ENCODE peak calls at places on chromosomes 2 and 18, in eight cellular contexts. Z is CD4-positive, CD25-positive, alpha-beta regulatory T cell; G is GM23338; T is left ventricle myocardium inferior; X is hepatocyte; J is heart right ventricle; D is neuronal stem cell; B is esophagus squamous epithelium. R is an unnamed sample.

GRCh38 chr2:1940660-1941059 is 196.3 kb upstream of the PXDN start:
- DNase-seq in Z (no peak), G (no peak), T (peak; percentile 75), X (no peak), J (peak; percentile 55), D (no peak), B (no peak), R (no peak)

GRCh38 chr2:68292108-68292710 is 27.5 kb downstream of the CNRIP1 start:
- DNase-seq in Z (peak; percentile 30), G (peak; percentile 71), T (no peak), X (peak; percentile 48), J (no peak), D (no peak), B (no peak), R (no peak)

GRCh38 chr18:2089416-2089815 is 481.9 kb downstream of the METTL4 start:
- DNase-seq in Z (no peak), G (no peak), T (no peak), X (no peak), J (no peak), D (no peak), B (no peak), R (no peak)

GRCh38 chr2:147913701-147914480 is 69.1 kb downstream of the ACVR2A start:
- DNase-seq in Z (no peak), G (no peak), T (no peak), X (no peak), J (no peak), D (no peak), B (no peak), R (no peak)

GRCh38 chr2:127191331-127192219 is 28.5 kb downstream of the CYP27C1 start:
- DNase-seq in Z (no peak), G (no peak), T (no peak), X (no peak), J (no peak), D (no peak), B (no peak), R (no peak)

GRCh38 chr18:11119962-11120361 is 29.4 kb downstream of the PIEZO2 start:
- DNase-seq in Z (no peak), G (no peak), T (no peak), X (peak; percentile 56), J (no peak), D (no peak), B (no peak), R (no peak)

GRCh38 chr2:137659616-137660015 is 304.7 kb upstream of the HNMT start:
- DNase-seq in Z (no peak), G (peak; percentile 12), T (no peak), X (peak; percentile 65), J (no peak), D (no peak), B (no peak), R (no peak)

GRCh38 chr2:240064898-240065297 is 11.6 kb upstream of the OR6B3 start:
- DNase-seq in Z (no peak), G (no peak), T (no peak), X (no peak), J (no peak), D (no peak), B (no peak), R (no peak)

GRCh38 chr2:214358506-214358905 is 52.3 kb upstream of the VWC2L start:
- DNase-seq in Z (no peak), G (peak; percentile 15), T (no peak), X (no peak), J (no peak), D (no peak), B (no peak), R (no peak)

GRCh38 chr2:9554841-9555337 is 741 bp downstream of the ADAM17 start:
- DNase-seq in Z (peak; percentile 24), G (peak; percentile 67), T (no peak), X (peak; percentile 83), J (peak; percentile 47), D (no peak), B (no peak), R (peak; percentile 8)

GRCh38 chr2:223528036-223528435 is 74.1 kb downstream of the SCG2 start:
- DNase-seq in Z (no peak), G (no peak), T (no peak), X (no peak), J (no peak), D (no peak), B (no peak), R (no peak)

DNA sequence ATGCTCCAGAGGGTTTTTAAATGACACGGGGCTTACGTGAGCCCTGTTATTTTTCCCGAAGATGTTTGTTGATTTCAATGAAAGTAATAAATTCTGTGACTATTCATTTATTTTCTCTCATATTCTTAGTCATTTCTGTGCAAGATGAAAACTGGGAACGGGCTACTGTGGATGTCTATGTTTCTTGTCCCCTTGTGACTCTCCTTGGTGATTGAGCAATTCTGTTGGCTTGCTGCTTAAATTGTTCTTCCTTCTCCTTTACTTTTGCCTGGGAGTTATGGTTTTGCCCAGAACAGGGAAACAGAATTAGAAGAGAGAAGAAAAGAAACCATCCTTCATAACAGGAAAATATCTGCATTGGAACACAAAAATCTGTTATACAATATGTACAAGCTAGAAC is 508.2 kb upstream of the DSEL start:
- DNase-seq in Z (no peak), G (no peak), T (no peak), X (no peak), J (no peak), D (no peak), B (no peak), R (no peak)
- H3K4me3 ChIP-seq in Z (no peak overlapping the region), G (no peak overlapping the region), T (no peak overlapping the region), X (no peak overlapping the region), J (no peak overlapping the region), D (no peak overlapping the region), B (no peak overlapping the region), R (no peak overlapping the region)

DNA sequence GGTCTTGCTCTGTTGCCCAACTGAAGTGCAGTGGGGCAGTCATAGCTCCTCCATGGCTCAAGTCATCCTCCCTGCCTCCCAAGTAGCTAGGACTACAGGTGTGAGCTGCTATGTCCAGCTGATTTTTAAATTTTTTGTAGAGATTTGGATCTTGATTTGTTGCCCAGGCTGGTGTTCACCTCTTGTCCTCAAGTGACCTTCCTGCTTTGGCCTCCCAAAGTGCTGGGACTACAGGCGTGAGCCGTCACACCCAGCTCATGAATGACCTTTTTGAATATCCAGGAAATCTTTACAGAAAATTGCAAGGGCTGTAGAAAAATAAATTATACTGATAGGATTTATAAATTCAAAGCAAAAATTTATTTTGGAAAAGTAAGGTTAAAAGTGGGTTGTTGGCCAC is 17.4 kb downstream of the ACTR3 start:
- DNase-seq in Z (no peak), G (no peak), T (no peak), X (no peak), J (no peak), D (no peak), B (no peak), R (no peak)
- H3K4me1 ChIP-seq in Z (peaks cover 86% of the 10 kb centered on the region), G (peaks cover 51% of the 10 kb centered on the region), T (peaks cover 74% of the 10 kb centered on the region), X (no peaks in the 10 kb centered on the region), J (peaks cover 93% of the 10 kb centered on the region), D (no peaks in the 10 kb centered on the region), B (no peaks in the 10 kb centered on the region), R (peaks cover 49% of the 10 kb centered on the region)

GRCh38 chr2:183903026-183903425 is 695.3 kb upstream of the ZNF804A start:
- DNase-seq in Z (no peak), G (no peak), T (no peak), X (no peak), J (no peak), D (no peak), B (no peak), R (no peak)
- H3K4me3 ChIP-seq in Z (no peak overlapping the region), G (no peak overlapping the region), T (no peak overlapping the region), X (no peak overlapping the region), J (no peak overlapping the region), D (no peak overlapping the region), B (no peak overlapping the region), R (no peak overlapping the region)

DNA sequence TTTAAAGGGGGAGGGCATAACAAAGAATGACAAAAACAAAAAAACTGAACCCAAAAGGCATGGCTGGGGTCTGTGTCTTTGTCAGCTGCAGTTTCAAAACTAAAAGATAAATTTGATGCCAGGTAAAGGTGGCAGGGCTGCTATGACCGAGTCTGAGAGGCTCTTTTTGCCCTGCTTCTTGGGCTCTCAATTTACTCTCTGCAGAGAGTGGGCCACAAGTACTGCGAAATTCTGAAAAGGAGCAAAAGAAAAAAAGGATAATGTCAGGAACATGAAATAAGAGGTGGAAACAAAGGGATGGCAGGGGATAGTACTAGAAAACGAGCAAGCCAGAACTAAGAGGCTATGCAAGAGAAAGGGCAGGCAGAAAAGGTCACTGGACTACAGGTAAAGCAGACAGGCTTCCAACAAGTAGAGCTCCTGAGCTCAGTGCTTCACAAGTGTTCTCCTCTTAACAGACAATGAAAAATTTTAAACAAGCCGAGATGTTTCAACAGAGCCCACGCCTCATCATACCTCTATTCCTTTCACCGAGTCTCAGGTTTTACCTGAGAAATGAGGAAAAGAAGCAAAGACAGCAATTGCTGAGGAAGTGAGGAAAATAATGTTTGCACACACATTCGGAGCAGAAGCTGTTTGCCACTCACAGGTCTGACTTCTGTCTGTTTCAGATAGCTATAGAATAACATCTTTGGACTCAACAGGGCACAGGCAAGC is 7.3 kb downstream of the IRS1 start:
- DNase-seq in Z (no peak), G (peak; percentile 8), T (no peak), X (peak; percentile 19), J (no peak), D (no peak), B (no peak), R (no peak)
- H3K4me1 ChIP-seq in Z (peaks cover 16% of the 10 kb centered on the region), G (peaks cover 55% of the 10 kb centered on the region), T (peaks cover 96% of the 10 kb centered on the region), X (peaks cover 36% of the 10 kb centered on the region), J (peaks cover 80% of the 10 kb centered on the region), D (peaks cover 24% of the 10 kb centered on the region), B (peaks cover 13% of the 10 kb centered on the region), R (peaks cover 13% of the 10 kb centered on the region)

GRCh38 chr2:11056614-11057013 is 98.7 kb upstream of the SLC66A3 start:
- DNase-seq in Z (no peak), G (no peak), T (no peak), X (peak; percentile 46), J (no peak), D (no peak), B (no peak), R (no peak)
- H3K4me3 ChIP-seq in Z (no peak overlapping the region), G (no peak overlapping the region), T (no peak overlapping the region), X (no peak overlapping the region), J (no peak overlapping the region), D (no peak overlapping the region), B (no peak overlapping the region), R (no peak overlapping the region)

GRCh38 chr2:14749869-14750268 is 117.4 kb downstream of the LRATD1 start:
- DNase-seq in Z (no peak), G (no peak), T (no peak), X (no peak), J (no peak), D (no peak), B (no peak), R (no peak)

GRCh38 chr2:14750433-14750832 is 117.9 kb downstream of the LRATD1 start:
- DNase-seq in Z (no peak), G (no peak), T (no peak), X (no peak), J (no peak), D (no peak), B (no peak), R (no peak)

GRCh38 chr2:14751581-14751980 is 119.1 kb downstream of the LRATD1 start:
- DNase-seq in Z (no peak), G (no peak), T (no peak), X (no peak), J (no peak), D (no peak), B (no peak), R (no peak)

GRCh38 chr2:14756122-14756541 is 123.6 kb downstream of the LRATD1 start:
- DNase-seq in Z (no peak), G (no peak), T (no peak), X (no peak), J (no peak), D (no peak), B (no peak), R (no peak)

DNA sequence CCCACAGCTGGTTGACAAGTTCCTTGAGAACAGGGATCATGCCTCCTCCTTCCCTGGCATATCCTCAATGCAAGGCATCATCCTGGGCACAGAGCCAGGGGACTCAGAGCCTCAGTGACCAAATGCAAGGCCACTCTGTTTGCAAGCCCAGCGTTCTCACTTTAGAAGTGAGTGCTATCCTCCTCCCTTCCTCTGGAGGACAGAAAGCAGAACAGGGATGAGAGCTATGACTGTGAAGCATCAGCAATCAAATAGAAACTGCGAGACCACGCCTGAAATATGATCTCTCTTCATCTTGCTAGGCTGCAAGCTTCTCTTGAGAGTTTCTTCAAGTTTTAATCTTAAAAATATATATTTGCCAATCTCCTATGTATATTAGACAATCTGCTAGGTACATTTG is 119.8 kb downstream of the LRATD1 start:
- DNase-seq in Z (no peak), G (no peak), T (no peak), X (no peak), J (no peak), D (no peak), B (no peak), R (no peak)
- H3K4me1 ChIP-seq in Z (no peaks in the 10 kb centered on the region), G (no peaks in the 10 kb centered on the region), T (no peaks in the 10 kb centered on the region), X (peaks cover 4% of the 10 kb centered on the region), J (no peaks in the 10 kb centered on the region), D (peaks cover 3% of the 10 kb centered on the region), B (no peaks in the 10 kb centered on the region), R (no peaks in the 10 kb centered on the region)